ENCODE peak calls at places on chromosomes 5 and 9, in nine cellular contexts. W, D, H, Z, R, G, S, N and M are unnamed samples.

GRCh38 chr9:13532407-13532806 is 252.9 kb upstream of the MPDZ start:
- DNase-seq in Z (no peak), W (no peak), G (no peak), N (no peak), H (no peak), R (no peak), D (no peak), S (no peak), M (no peak)

GRCh38 chr5:142925795-142926194 is 155.6 kb downstream of the ARHGAP26 start:
- DNase-seq in W (peak), H (peak), D (peak), N (no peak), G (no peak), S (no peak), R (no peak), Z (no peak), M (no peak)

GRCh38 chr9:121156263-121156731 is 45.4 kb downstream of the RAB14 start:
- DNase-seq in H (peak), D (peak), G (no peak), N (no peak), W (peak), Z (no peak), R (no peak), S (no peak), M (no peak)

GRCh38 chr9:21919377-21920362 is 74.5 kb downstream of the CDKN2A start:
- DNase-seq in G (no peak), Z (no peak), N (peak), D (peak), W (peak), R (no peak), S (no peak), H (peak), M (peak)

GRCh38 chr9:103183569-103184191 is 188.5 kb downstream of the CYLC2 start:
- DNase-seq in W (no peak), G (no peak), S (no peak), R (no peak), H (no peak), Z (no peak), N (peak), D (peak), M (no peak)

GRCh38 chr5:96909435-96909834 is 26.4 kb upstream of the LNPEP start:
- DNase-seq in Z (no peak), D (no peak), W (no peak), S (no peak), N (no peak), H (no peak), R (no peak), G (no peak), M (no peak)

GRCh38 chr5:175340180-175340579 is 103.8 kb downstream of the DRD1 start:
- DNase-seq in D (no peak), G (no peak), W (no peak), Z (no peak), S (no peak), N (no peak), H (no peak), R (no peak), M (no peak)

GRCh38 chr5:76999451-76999850 is 30.8 kb upstream of the AGGF1 start:
- DNase-seq in D (no peak), R (no peak), S (no peak), G (no peak), H (peak), W (peak), N (no peak), Z (no peak), M (no peak)

GRCh38 chr5:179228341-179229121 is 116.7 kb downstream of the ADAMTS2 start:
- DNase-seq in H (no peak), N (peak), Z (no peak), G (no peak), D (peak), S (no peak), W (no peak), R (no peak), M (no peak)

GRCh38 chr5:78699565-78700143 is 51.1 kb upstream of the LHFPL2 start:
- DNase-seq in Z (peak), R (no peak), W (peak), N (no peak), D (peak), G (no peak), S (no peak), H (peak), M (no peak)

GRCh38 chr9:121107041-121107440 is 32.3 kb downstream of the CNTRL start:
- DNase-seq in S (no peak), Z (no peak), G (no peak), H (peak), N (peak), R (no peak), D (no peak), W (no peak), M (peak)

GRCh38 chr5:78903936-78904335 is 81.2 kb downstream of the ARSB start:
- DNase-seq in N (no peak), Z (no peak), H (peak), W (no peak), S (no peak), G (no peak), R (no peak), D (peak), M (no peak)

GRCh38 chr9:112489876-112490661 is 3.4 kb downstream of the KIAA1958 start:
- DNase-seq in H (no peak), R (peak), G (no peak), Z (no peak), W (no peak), N (no peak), D (no peak), S (no peak), M (no peak)

GRCh38 chr5:179239256-179240135 is 105.8 kb downstream of the ADAMTS2 start:
- DNase-seq in N (no peak), S (no peak), Z (no peak), W (no peak), D (no peak), R (no peak), H (no peak), G (no peak), M (no peak)